ENCODE peak calls at places on chromosomes 12 and 14, in six cellular contexts. V is GM23248, Q is EH, H is fibroblast of lung, W is erythroblast, U is fibroblast of mammary gland. B is an unnamed sample.
A peak's percentile ranks its signal among the peaks of the same experiment; 100 is the strongest.

GRCh38 chr12:120234643-120235368 is 30.7 kb downstream of the PXN start:
- DNase-seq in W (peak; percentile 25), H (peak; percentile 99), U (peak; percentile 100), Q (peak; percentile 99), V (peak; percentile 99), B (no peak)

GRCh38 chr14:39268393-39268792 is 34.7 kb downstream of the MIA2 start:
- DNase-seq in W (peak; percentile 28), U (peak; percentile 32), V (peak; percentile 49), H (peak; percentile 27), Q (peak; percentile 20), B (peak; percentile 18)

GRCh38 chr14:69573205-69573840 is 1.3 kb downstream of the CCDC177 start:
- DNase-seq in H (no peak), W (no peak), U (no peak), Q (no peak), V (peak; percentile 33), B (no peak)

GRCh38 chr14:99863059-99863458 is 69.8 kb downstream of the EML1 start:
- DNase-seq in H (no peak), Q (no peak), U (no peak), W (no peak), V (no peak), B (no peak)

GRCh38 chr12:52720487-52720886 is 17.2 kb upstream of the KRT77 start:
- DNase-seq in V (peak; percentile 48), U (peak; percentile 6), W (no peak), Q (no peak), H (no peak), B (no peak)

GRCh38 chr12:50533203-50533584 is 28.4 kb downstream of the DIP2B start:
- DNase-seq in W (no peak), H (no peak), U (no peak), Q (no peak), V (no peak), B (no peak)

GRCh38 chr14:105157872-105158271 is 10.7 kb downstream of the JAG2 start:
- DNase-seq in Q (no peak), U (no peak), H (no peak), W (no peak), V (no peak), B (no peak)

GRCh38 chr14:88746042-88746441 is 46.7 kb downstream of the EML5 start:
- DNase-seq in V (no peak), H (peak; percentile 20), U (no peak), W (no peak), Q (peak; percentile 17), B (no peak)

GRCh38 chr12:80778005-80778541 is 61.4 kb downstream of the MYF5 start:
- DNase-seq in Q (peak; percentile 91), U (peak; percentile 98), H (peak; percentile 97), W (peak; percentile 90), V (peak; percentile 70), B (peak; percentile 31)

GRCh38 chr14:78358631-78359030 is 188.5 kb downstream of the NRXN3 start:
- DNase-seq in H (no peak), Q (no peak), U (no peak), V (no peak), W (no peak), B (no peak)

GRCh38 chr12:85664429-85664828 is 171.8 kb downstream of the RASSF9 start:
- DNase-seq in W (no peak), U (no peak), H (no peak), V (peak; percentile 1), Q (no peak), B (no peak)

GRCh38 chr12:3242199-3242863 is 165.2 kb downstream of the TSPAN9 start:
- DNase-seq in Q (no peak), U (no peak), W (no peak), V (no peak), H (no peak), B (no peak)

GRCh38 chr12:1806301-1807106 is 13.9 kb upstream of the LRTM2 start:
- DNase-seq in U (peak; percentile 25), V (peak; percentile 71), Q (no peak), H (peak; percentile 43), W (peak; percentile 84), B (no peak)

GRCh38 chr14:100170880-100171279 is 11.4 kb upstream of the DEGS2 start:
- DNase-seq in V (no peak), W (no peak), H (no peak), Q (no peak), U (no peak), B (no peak)

GRCh38 chr12:47835017-47835830 is 15.5 kb upstream of the HDAC7 start:
- DNase-seq in H (no peak), U (no peak), W (no peak), Q (no peak), V (no peak), B (no peak)

GRCh38 chr12:28872654-28873268 is 276.3 kb upstream of the FAR2 start:
- DNase-seq in Q (peak; percentile 64), U (peak; percentile 75), W (peak; percentile 46), V (peak; percentile 56), H (peak; percentile 70), B (peak; percentile 65)

GRCh38 chr14:93050761-93051160 is 65.0 kb downstream of the ITPK1 start:
- DNase-seq in Q (no peak), H (no peak), V (no peak), U (no peak), W (no peak), B (no peak)

GRCh38 chr12:2183556-2184541 is 131.1 kb downstream of the CACNA1C start:
- DNase-seq in U (peak; percentile 86), H (peak; percentile 82), W (no peak), Q (peak; percentile 81), V (peak; percentile 77), B (peak; percentile 7)

GRCh38 chr14:30445852-30446251 is 113.1 kb upstream of the G2E3 start:
- DNase-seq in H (no peak), Q (no peak), V (no peak), U (no peak), W (no peak), B (no peak)

GRCh38 chr12:92558806-92559205 is 144.0 kb upstream of the PLEKHG7 start:
- DNase-seq in Q (peak; percentile 65), W (no peak), U (peak; percentile 80), H (no peak), V (peak; percentile 73), B (no peak)

GRCh38 chr14:80325112-80325511 is 113.8 kb upstream of the DIO2 start:
- DNase-seq in W (no peak), U (no peak), V (no peak), H (no peak), Q (no peak), B (no peak)

GRCh38 chr12:118704517-118704916 is 276.8 kb upstream of the SRRM4 start:
- DNase-seq in W (no peak), H (no peak), U (no peak), V (no peak), Q (no peak), B (no peak)

GRCh38 chr14:86532219-86532618 is 1002.3 kb downstream of the FLRT2 start:
- DNase-seq in U (peak; percentile 17), W (no peak), Q (peak; percentile 51), V (no peak), H (peak; percentile 29), B (no peak)

GRCh38 chr14:58332514-58332913 is 34.2 kb downstream of the ARID4A start:
- DNase-seq in V (no peak), W (no peak), Q (no peak), H (no peak), U (no peak), B (no peak)

B was measured in MM.1S.